ENCODE peak calls at places on chromosomes 11 and 22, in eight cellular contexts. One of them, this sample, is unnamed.

GRCh38 chr11:64333556-64333955 is 6.4 kb upstream of the CCDC88B start:
- DNase-seq in mesendoderm: no peak
- DNase-seq in IMR-90: no peak
- DNase-seq in GM23248: no peak
- DNase-seq in mammary epithelial cell: no peak
- DNase-seq in NT2/D1: no peak
- DNase-seq in HCT116: no peak
- DNase-seq in neuronal stem cell: no peak
- DNase-seq in this sample: no peak

GRCh38 chr22:19810381-19811141 is 44.1 kb downstream of the GNB1L start:
- DNase-seq in mesendoderm: peak; percentile 21
- DNase-seq in GM23248: peak; percentile 67
- DNase-seq in NT2/D1: no peak
- DNase-seq in HCT116: no peak
- DNase-seq in neuronal stem cell: no peak
- DNase-seq in mammary epithelial cell: no peak
- DNase-seq in IMR-90: peak; percentile 81
- DNase-seq in this sample: no peak

GRCh38 chr11:83520849-83521248 is 234.7 kb upstream of the CCDC90B start:
- DNase-seq in mesendoderm: no peak
- DNase-seq in HCT116: no peak
- DNase-seq in neuronal stem cell: no peak
- DNase-seq in NT2/D1: no peak
- DNase-seq in mammary epithelial cell: no peak
- DNase-seq in IMR-90: no peak
- DNase-seq in GM23248: no peak
- DNase-seq in this sample: no peak

GRCh38 chr22:22810018-22810427 is 77.6 kb upstream of the IGLL5 start:
- DNase-seq in GM23248: no peak
- DNase-seq in mammary epithelial cell: no peak
- DNase-seq in neuronal stem cell: no peak
- DNase-seq in NT2/D1: peak; percentile 27
- DNase-seq in HCT116: peak; percentile 36
- DNase-seq in mesendoderm: no peak
- DNase-seq in IMR-90: peak; percentile 30
- DNase-seq in this sample: peak; percentile 81

GRCh38 chr11:103395612-103396011 is 286.4 kb downstream of the DYNC2H1 start:
- DNase-seq in GM23248: peak; percentile 79
- DNase-seq in mesendoderm: peak; percentile 78
- DNase-seq in HCT116: no peak
- DNase-seq in IMR-90: peak; percentile 69
- DNase-seq in mammary epithelial cell: peak; percentile 80
- DNase-seq in neuronal stem cell: no peak
- DNase-seq in NT2/D1: no peak
- DNase-seq in this sample: no peak

GRCh38 chr11:12189543-12190235 is 79.3 kb downstream of the MICAL2 start:
- DNase-seq in NT2/D1: no peak
- DNase-seq in HCT116: no peak
- DNase-seq in mammary epithelial cell: peak; percentile 97
- DNase-seq in mesendoderm: no peak
- DNase-seq in neuronal stem cell: no peak
- DNase-seq in IMR-90: no peak
- DNase-seq in GM23248: no peak
- DNase-seq in this sample: no peak

GRCh38 chr11:14029415-14029814 is 66.9 kb downstream of the SPON1 start:
- DNase-seq in mesendoderm: peak; percentile 78
- DNase-seq in HCT116: no peak
- DNase-seq in IMR-90: no peak
- DNase-seq in neuronal stem cell: no peak
- DNase-seq in GM23248: no peak
- DNase-seq in mammary epithelial cell: no peak
- DNase-seq in NT2/D1: no peak
- DNase-seq in this sample: no peak

GRCh38 chr11:120057595-120058581 is 80.0 kb downstream of the TRIM29 start:
- DNase-seq in neuronal stem cell: no peak
- DNase-seq in mammary epithelial cell: peak; percentile 60
- DNase-seq in mesendoderm: peak; percentile 70
- DNase-seq in NT2/D1: peak; percentile 89
- DNase-seq in GM23248: peak; percentile 78
- DNase-seq in IMR-90: no peak
- DNase-seq in HCT116: peak; percentile 2
- DNase-seq in this sample: no peak

GRCh38 chr22:25696763-25697710 is 45.0 kb upstream of the MYO18B start:
- DNase-seq in mesendoderm: no peak
- DNase-seq in neuronal stem cell: no peak
- DNase-seq in mammary epithelial cell: no peak
- DNase-seq in HCT116: no peak
- DNase-seq in NT2/D1: no peak
- DNase-seq in GM23248: no peak
- DNase-seq in IMR-90: no peak
- DNase-seq in this sample: no peak

GRCh38 chr11:28108909-28109308 is 721 bp downstream of the METTL15 start:
- DNase-seq in mesendoderm: no peak
- DNase-seq in neuronal stem cell: no peak
- DNase-seq in GM23248: peak; percentile 63
- DNase-seq in NT2/D1: no peak
- DNase-seq in mammary epithelial cell: no peak
- DNase-seq in HCT116: no peak
- DNase-seq in IMR-90: no peak
- DNase-seq in this sample: no peak

DNA sequence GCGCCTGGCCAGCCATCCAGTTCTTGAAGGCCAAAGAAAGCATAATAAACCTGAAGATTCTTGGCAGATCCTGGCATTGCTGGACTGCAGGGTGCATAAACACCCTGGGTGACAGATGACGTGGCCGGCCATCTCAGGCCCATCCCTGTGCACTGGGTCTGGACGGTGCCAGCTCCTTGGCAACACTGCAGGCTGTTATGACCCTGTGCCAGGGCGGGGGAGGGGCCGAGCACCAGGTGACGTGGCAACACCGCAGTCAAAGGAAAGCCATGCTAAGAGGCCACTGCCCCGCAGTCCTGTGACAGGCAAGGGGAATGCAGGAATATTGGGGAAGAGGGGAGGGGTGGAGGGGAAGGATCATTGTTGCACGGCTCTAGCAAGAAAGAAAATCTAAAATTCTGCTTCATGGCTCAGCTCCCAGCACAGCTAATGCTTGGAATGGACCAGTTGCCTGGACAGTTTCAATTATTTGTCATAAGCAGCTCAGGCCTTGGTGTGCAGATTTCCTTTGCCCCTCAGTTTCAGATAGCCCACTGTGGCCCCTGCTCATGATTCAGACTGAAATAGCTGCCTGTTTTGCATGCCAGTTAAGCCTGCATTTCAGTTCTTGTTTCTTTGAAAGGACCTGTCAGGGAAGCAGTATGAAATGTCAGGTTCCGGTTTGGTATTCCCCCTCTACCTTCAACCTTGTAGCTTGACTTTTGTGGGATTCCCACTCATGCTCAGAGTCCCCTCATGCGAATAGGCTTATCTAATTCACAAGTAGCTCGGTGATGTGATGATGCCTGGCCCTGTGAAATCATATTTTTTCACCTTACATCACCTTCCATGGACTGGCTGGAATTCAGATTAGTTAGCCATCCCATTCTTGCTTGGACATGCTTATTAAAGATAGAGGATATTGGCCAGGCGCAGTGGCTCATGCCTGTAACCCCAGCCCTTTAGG is 29.7 kb upstream of the DDX6 start:
- DNase-seq in NT2/D1: no peak
- DNase-seq in HCT116: peak; percentile 50
- DNase-seq in mammary epithelial cell: peak; percentile 43
- DNase-seq in neuronal stem cell: no peak
- DNase-seq in IMR-90: no peak
- DNase-seq in GM23248: peak; percentile 73
- DNase-seq in mesendoderm: peak; percentile 9
- DNase-seq in this sample: no peak
- H3K9ac ChIP-seq in NT2/D1: peak overlapping the region; percentile 32
- H3K9ac ChIP-seq in HCT116: peak overlapping the region; percentile 17
- H3K9ac ChIP-seq in mammary epithelial cell: no peak overlapping the region
- H3K9ac ChIP-seq in neuronal stem cell: no peak overlapping the region
- H3K9ac ChIP-seq in IMR-90: no peak overlapping the region
- H3K9ac ChIP-seq in GM23248: peak overlapping the region; percentile 25
- H3K9ac ChIP-seq in mesendoderm: no peak overlapping the region
- H3K9ac ChIP-seq in this sample: no peak overlapping the region

DNA sequence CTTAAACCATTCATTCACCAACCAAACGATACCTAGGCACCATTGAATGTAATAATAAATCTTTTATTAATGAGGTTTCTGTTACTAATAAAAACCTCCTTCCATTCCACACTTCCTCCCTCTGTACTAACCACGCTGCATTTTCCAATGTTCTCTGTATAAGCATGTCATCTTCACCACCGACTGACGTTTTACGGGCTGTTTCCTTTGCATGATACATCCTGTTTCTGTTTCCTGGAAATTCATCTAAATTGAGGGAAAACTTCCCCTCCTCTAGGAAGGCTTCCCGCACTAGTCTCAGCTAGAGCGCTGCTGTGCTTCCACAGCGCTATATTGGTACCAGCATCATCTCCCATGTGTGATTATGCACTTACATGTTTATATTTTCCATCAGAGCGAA is 2.1 kb downstream of the OR4D10 start:
- DNase-seq in GM23248: no peak
- DNase-seq in neuronal stem cell: no peak
- DNase-seq in IMR-90: no peak
- DNase-seq in mammary epithelial cell: no peak
- DNase-seq in mesendoderm: no peak
- DNase-seq in HCT116: no peak
- DNase-seq in NT2/D1: no peak
- DNase-seq in this sample: no peak
- H3K9ac ChIP-seq in GM23248: no peak overlapping the region
- H3K9ac ChIP-seq in neuronal stem cell: no peak overlapping the region
- H3K9ac ChIP-seq in IMR-90: no peak overlapping the region
- H3K9ac ChIP-seq in mammary epithelial cell: no peak overlapping the region
- H3K9ac ChIP-seq in mesendoderm: no peak overlapping the region
- H3K9ac ChIP-seq in HCT116: no peak overlapping the region
- H3K9ac ChIP-seq in NT2/D1: no peak overlapping the region
- H3K9ac ChIP-seq in this sample: no peak overlapping the region

DNA sequence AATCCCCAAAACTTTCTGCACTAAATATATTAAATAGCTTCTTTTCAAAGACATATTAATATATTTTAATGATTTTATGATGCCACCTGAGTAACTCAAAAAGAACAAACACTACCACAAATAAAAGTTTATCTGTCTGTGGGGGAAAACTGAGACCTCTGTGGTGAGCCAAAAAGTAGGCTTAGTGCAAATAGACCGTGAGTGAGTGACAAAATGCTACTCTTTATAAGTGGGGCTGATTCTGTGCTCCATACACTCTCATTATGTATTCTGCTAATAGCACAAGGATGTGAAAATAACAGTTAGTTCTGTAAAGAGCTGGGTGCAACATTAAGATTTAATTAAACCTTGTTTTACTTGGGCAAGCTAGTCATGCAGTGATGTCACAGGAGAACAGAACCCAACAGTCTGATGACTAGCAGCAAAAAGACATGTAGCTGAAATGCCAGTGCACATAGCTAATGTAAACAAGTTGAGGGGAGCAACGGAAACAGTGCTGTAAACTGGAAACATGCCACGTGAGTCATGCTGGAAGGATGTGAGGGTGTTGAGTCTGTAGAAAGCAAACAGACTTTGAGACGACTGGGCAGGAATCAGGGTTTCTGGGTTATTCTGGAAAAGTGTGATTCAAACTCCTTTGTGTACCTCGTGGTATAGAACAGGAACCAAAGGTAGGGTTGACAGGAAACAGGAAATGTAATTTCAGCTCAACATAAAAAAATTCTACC is 1130.4 kb downstream of the LRRC4C start:
- DNase-seq in IMR-90: peak; percentile 100
- DNase-seq in NT2/D1: peak; percentile 39
- DNase-seq in mammary epithelial cell: peak; percentile 99
- DNase-seq in mesendoderm: peak; percentile 85
- DNase-seq in HCT116: no peak
- DNase-seq in neuronal stem cell: no peak
- DNase-seq in GM23248: peak; percentile 84
- DNase-seq in this sample: no peak
- H3K9ac ChIP-seq in IMR-90: no peak overlapping the region
- H3K9ac ChIP-seq in NT2/D1: no peak overlapping the region
- H3K9ac ChIP-seq in mammary epithelial cell: no peak overlapping the region
- H3K9ac ChIP-seq in mesendoderm: no peak overlapping the region
- H3K9ac ChIP-seq in HCT116: no peak overlapping the region
- H3K9ac ChIP-seq in neuronal stem cell: no peak overlapping the region
- H3K9ac ChIP-seq in GM23248: no peak overlapping the region
- H3K9ac ChIP-seq in this sample: no peak overlapping the region

GRCh38 chr11:61718046-61718531 is 34.3 kb upstream of the MYRF start:
- DNase-seq in mesendoderm: peak; percentile 34
- DNase-seq in mammary epithelial cell: no peak
- DNase-seq in NT2/D1: no peak
- DNase-seq in IMR-90: no peak
- DNase-seq in HCT116: no peak
- DNase-seq in neuronal stem cell: no peak
- DNase-seq in GM23248: peak; percentile 23
- DNase-seq in this sample: no peak
- H3K9ac ChIP-seq in mesendoderm: peak overlapping the region; percentile 58
- H3K9ac ChIP-seq in mammary epithelial cell: no peak overlapping the region
- H3K9ac ChIP-seq in NT2/D1: peak overlapping the region; percentile 46
- H3K9ac ChIP-seq in IMR-90: peak overlapping the region; percentile 14
- H3K9ac ChIP-seq in HCT116: no peak overlapping the region
- H3K9ac ChIP-seq in neuronal stem cell: peak overlapping the region; percentile 44
- H3K9ac ChIP-seq in GM23248: peak overlapping the region; percentile 63
- H3K9ac ChIP-seq in this sample: no peak overlapping the region

DNA sequence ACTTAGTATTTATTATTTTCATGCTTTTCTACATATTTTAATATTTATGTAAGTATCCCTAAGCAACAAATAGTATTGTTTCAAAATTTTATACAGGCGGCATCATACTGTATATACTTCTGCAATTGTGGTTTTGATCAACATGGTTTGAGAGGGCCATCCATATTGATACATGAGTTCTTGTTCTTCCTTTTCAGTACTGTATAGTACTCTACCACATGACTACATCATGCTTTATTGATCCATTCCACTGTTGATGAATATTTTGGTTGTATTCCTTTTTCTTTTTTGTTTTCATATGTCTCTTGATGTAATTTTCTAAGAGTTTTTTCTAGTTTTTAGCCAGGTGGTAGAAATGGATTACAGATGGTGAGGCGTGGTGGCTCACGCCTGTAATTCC is 40.1 kb downstream of the SLC35F2 start:
- DNase-seq in HCT116: no peak
- DNase-seq in mammary epithelial cell: no peak
- DNase-seq in NT2/D1: no peak
- DNase-seq in GM23248: no peak
- DNase-seq in neuronal stem cell: no peak
- DNase-seq in mesendoderm: no peak
- DNase-seq in IMR-90: no peak
- DNase-seq in this sample: no peak
- H3K9ac ChIP-seq in HCT116: no peak overlapping the region
- H3K9ac ChIP-seq in mammary epithelial cell: no peak overlapping the region
- H3K9ac ChIP-seq in NT2/D1: no peak overlapping the region
- H3K9ac ChIP-seq in GM23248: no peak overlapping the region
- H3K9ac ChIP-seq in neuronal stem cell: no peak overlapping the region
- H3K9ac ChIP-seq in mesendoderm: no peak overlapping the region
- H3K9ac ChIP-seq in IMR-90: no peak overlapping the region
- H3K9ac ChIP-seq in this sample: no peak overlapping the region

This sample was measured in DND-41.